ENCODE peak calls at places on chromosomes 2 and 18, in five cellular contexts. Q is RWPE2, J is AG04450, I is PC-3, H is left ventricle myocardium inferior. T is an unnamed sample.

GRCh38 chr2:160869411-160869810 is 290.8 kb upstream of the TANK start:
- DNase-seq in Q (no peak), J (peak), I (peak), H (no peak), T (no peak)

GRCh38 chr2:163341426-163341825 is 394.4 kb downstream of the FIGN start:
- DNase-seq in Q (no peak), J (no peak), I (peak), H (no peak), T (peak)

GRCh38 chr18:24378598-24378997 is 19.0 kb downstream of the OSBPL1A start:
- DNase-seq in Q (no peak), J (no peak), I (no peak), H (no peak), T (no peak)

GRCh38 chr2:9002637-9003365 is 683 bp downstream of the MBOAT2 start:
- DNase-seq in Q (no peak), J (no peak), I (peak), H (no peak), T (no peak)

GRCh38 chr2:227960356-227960755 is 88.9 kb downstream of the DAW1 start:
- DNase-seq in Q (no peak), J (no peak), I (no peak), H (no peak), T (no peak)

GRCh38 chr2:22904126-22904684 is 480.8 kb upstream of the KLHL29 start:
- DNase-seq in Q (no peak), J (no peak), I (peak), H (peak), T (no peak)

GRCh38 chr18:27695054-27695453 is 481.9 kb downstream of the CDH2 start:
- DNase-seq in Q (no peak), J (no peak), I (no peak), H (no peak), T (no peak)

GRCh38 chr18:74465775-74466174 is 8.7 kb upstream of the DIPK1C start:
- DNase-seq in Q (no peak), J (no peak), I (no peak), H (no peak), T (no peak)

GRCh38 chr2:127637725-127638252 is 8.2 kb upstream of the GPR17 start:
- DNase-seq in Q (no peak), J (peak), I (peak), H (no peak), T (peak)

GRCh38 chr2:105235388-105236059 is 6.0 kb upstream of the GPR45 start:
- DNase-seq in Q (no peak), J (peak), I (peak), H (peak), T (no peak)

GRCh38 chr2:144133881-144134280 is 386.0 kb downstream of the ZEB2 start:
- DNase-seq in Q (no peak), J (no peak), I (no peak), H (no peak), T (no peak)

GRCh38 chr2:232473467-232473890 is 14.2 kb downstream of the ECEL1 start:
- DNase-seq in Q (no peak), J (no peak), I (peak), H (no peak), T (no peak)

GRCh38 chr2:238709324-238709723 is 138.6 kb upstream of the TWIST2 start:
- DNase-seq in Q (no peak), J (no peak), I (no peak), H (no peak), T (no peak)

GRCh38 chr2:132448771-132449170 is 32.2 kb downstream of the GPR39 start:
- DNase-seq in Q (no peak), J (peak), I (peak), H (no peak), T (no peak)

GRCh38 chr18:7021994-7022840 is 95.4 kb downstream of the LAMA1 start:
- DNase-seq in Q (no peak), J (no peak), I (peak), H (no peak), T (peak)

GRCh38 chr2:213238753-213239591 is 45.3 kb upstream of the SPAG16 start:
- DNase-seq in Q (no peak), J (peak), I (peak), H (no peak), T (peak)

GRCh38 chr18:3675446-3675845 is 225.5 kb downstream of the TGIF1 start:
- DNase-seq in Q (no peak), J (no peak), I (peak), H (no peak), T (no peak)

GRCh38 chr2:168107322-168107721 is 140.1 kb downstream of the STK39 start:
- DNase-seq in Q (no peak), J (no peak), I (peak), H (no peak), T (no peak)

GRCh38 chr2:56183643-56184499 is at the start of gene CCDC85A:
- DNase-seq in Q (peak), J (peak), I (peak), H (peak), T (peak)

GRCh38 chr2:216653093-216653799 is 20.0 kb downstream of the IGFBP2 start:
- DNase-seq in Q (no peak), J (no peak), I (no peak), H (no peak), T (no peak)

GRCh38 chr2:180124273-180124881 is 117.3 kb upstream of the CWC22 start:
- DNase-seq in Q (no peak), J (peak), I (peak), H (no peak), T (no peak)

GRCh38 chr2:170375192-170375591 is 197.2 kb downstream of the MYO3B start:
- DNase-seq in Q (peak), J (no peak), I (peak), H (no peak), T (peak)

GRCh38 chr2:208253518-208254117 is 1.3 kb downstream of the IDH1 start:
- DNase-seq in Q (no peak), J (no peak), I (peak), H (no peak), T (no peak)
- H3K27ac ChIP-seq in Q (peak), J (no peak), I (no peak), H (peak), T (peak)

GRCh38 chr2:929011-929735 is 21.5 kb upstream of the SNTG2 start:
- DNase-seq in Q (no peak), J (no peak), I (no peak), H (no peak), T (no peak)
- H3K27ac ChIP-seq in Q (no peak), J (no peak), I (no peak), H (no peak), T (no peak)

GRCh38 chr2:68643011-68643873 is at the start of gene PROKR1:
- DNase-seq in Q (no peak), J (no peak), I (peak), H (peak), T (no peak)
- H3K27ac ChIP-seq in Q (no peak), J (no peak), I (no peak), H (no peak), T (no peak)

GRCh38 chr18:77049938-77050337 is 82.6 kb downstream of the MBP start:
- DNase-seq in Q (no peak), J (no peak), I (no peak), H (no peak), T (no peak)
- H3K27ac ChIP-seq in Q (no peak), J (no peak), I (no peak), H (no peak), T (peak)

GRCh38 chr18:63286926-63287325 is 32.6 kb downstream of the BCL2 start:
- DNase-seq in Q (no peak), J (no peak), I (no peak), H (no peak), T (no peak)
- H3K27ac ChIP-seq in Q (no peak), J (no peak), I (no peak), H (peak), T (no peak)

GRCh38 chr2:235449568-235449967 is 44.3 kb upstream of the AGAP1 start:
- DNase-seq in Q (no peak), J (no peak), I (no peak), H (no peak), T (no peak)

GRCh38 chr2:235446082-235446481 is 47.8 kb upstream of the AGAP1 start:
- DNase-seq in Q (no peak), J (no peak), I (no peak), H (no peak), T (no peak)

GRCh38 chr2:235447210-235447609 is 46.6 kb upstream of the AGAP1 start:
- DNase-seq in Q (no peak), J (no peak), I (peak), H (no peak), T (no peak)

GRCh38 chr2:235444101-235444597 is 49.7 kb upstream of the AGAP1 start:
- DNase-seq in Q (no peak), J (no peak), I (peak), H (no peak), T (peak)

DNA sequence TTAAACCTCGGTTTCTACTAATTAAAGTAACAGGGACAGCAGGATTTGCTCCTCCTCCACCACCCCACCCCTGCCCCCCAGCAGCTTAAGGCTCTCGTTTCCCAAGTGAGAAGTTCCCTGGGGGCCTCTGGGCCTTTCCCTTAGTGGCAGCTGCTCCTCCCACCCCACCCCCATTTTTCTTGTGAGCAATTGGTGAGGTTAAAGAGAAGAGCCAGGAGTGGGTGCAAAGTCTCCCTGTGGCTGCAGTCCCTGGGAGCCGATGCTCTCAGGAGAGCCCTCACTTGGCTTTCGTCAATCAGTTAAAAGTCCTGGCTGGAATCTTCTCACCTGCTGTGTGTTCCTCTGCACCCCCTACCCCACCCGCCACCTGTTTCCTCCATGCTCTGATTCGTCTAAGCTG is 48.7 kb upstream of the AGAP1 start:
- DNase-seq in Q (no peak), J (no peak), I (no peak), H (no peak), T (no peak)
- H3K27ac ChIP-seq in Q (no peak), J (no peak), I (no peak), H (no peak), T (no peak)

GRCh38 chr18:58687871-58688308 is 16.6 kb downstream of the MALT1 start:
- DNase-seq in Q (no peak), J (no peak), I (no peak), H (no peak), T (no peak)

GRCh38 chr18:58682429-58683069 is 11.3 kb downstream of the MALT1 start:
- DNase-seq in Q (no peak), J (peak), I (peak), H (peak), T (no peak)
- H3K27ac ChIP-seq in Q (peak), J (no peak), I (no peak), H (peak), T (no peak)